ENCODE peak calls at places on chromosomes 7 and 10, in nine cellular contexts. Q is occipital lobe; P is GM13977; Y is AG08395; R is T-cell; X is stimulated activated CD8-positive, alpha-beta memory T cell treated with anti-CD3 and anti-CD28 coated beads, Interleukin-2, amount 100 ng/mL, for 48 hours; H is pulmonary artery endothelial cell; I is HTR-8/SVneo; K is GM23248. Z is an unnamed sample.

GRCh38 chr10:131644864-131645658 is 255.7 kb upstream of the PPP2R2D start:
- DNase-seq in Q (no peak), P (no peak), Y (no peak), R (no peak), X (no peak), H (no peak), I (no peak), K (no peak), Z (no peak)

GRCh38 chr7:50599385-50599784 is 34.2 kb upstream of the DDC start:
- DNase-seq in Q (no peak), P (no peak), Y (no peak), R (no peak), X (no peak), H (no peak), I (no peak), K (no peak), Z (no peak)

GRCh38 chr7:156836443-156836842 is 56.5 kb downstream of the LMBR1 start:
- DNase-seq in Q (no peak), P (no peak), Y (no peak), R (no peak), X (no peak), H (no peak), I (no peak), K (peak), Z (no peak)

GRCh38 chr7:8325067-8325466 is 63.1 kb upstream of the ICA1 start:
- DNase-seq in Q (no peak), P (no peak), Y (no peak), R (no peak), X (no peak), H (no peak), I (no peak), K (no peak), Z (no peak)

GRCh38 chr7:157037635-157038034 is 27.2 kb upstream of the MNX1 start:
- DNase-seq in Q (no peak), P (no peak), Y (no peak), R (no peak), X (no peak), H (no peak), I (no peak), K (no peak), Z (no peak)

GRCh38 chr7:25854608-25855497 is 297.1 kb upstream of the NFE2L3 start:
- DNase-seq in Q (no peak), P (peak), Y (peak), R (no peak), X (no peak), H (peak), I (peak), K (peak), Z (peak)

GRCh38 chr10:17106991-17107390 is 22.6 kb downstream of the CUBN start:
- DNase-seq in Q (no peak), P (no peak), Y (no peak), R (no peak), X (no peak), H (no peak), I (no peak), K (no peak), Z (no peak)

GRCh38 chr10:33365871-33366411 is 31.5 kb upstream of the NRP1 start:
- DNase-seq in Q (no peak), P (no peak), Y (peak), R (no peak), X (no peak), H (peak), I (peak), K (peak), Z (no peak)

GRCh38 chr7:70134029-70134445 is 535.8 kb downstream of the AUTS2 start:
- DNase-seq in Q (no peak), P (no peak), Y (no peak), R (no peak), X (no peak), H (no peak), I (no peak), K (no peak), Z (no peak)

GRCh38 chr7:44320794-44321371 is 4.5 kb downstream of the CAMK2B start:
- DNase-seq in Q (no peak), P (no peak), Y (no peak), R (no peak), X (no peak), H (no peak), I (no peak), K (no peak), Z (no peak)

GRCh38 chr10:55146032-55146431 is 345.0 kb upstream of the PCDH15 start:
- DNase-seq in Q (no peak), P (no peak), Y (no peak), R (no peak), X (no peak), H (no peak), I (no peak), K (peak), Z (no peak)

Z was measured in MM.1S.